ENCODE peak calls at places on chromosomes 3 and 15, in ten cellular contexts. One of them, this sample, is unnamed.
A peak's percentile ranks its signal among the peaks of the same experiment; 100 is the strongest.

GRCh38 chr3:24734019-24734418 is 239.4 kb upstream of the THRB start:
- DNase-seq in lower leg skin: no peak
- DNase-seq in HFF-Myc: no peak
- DNase-seq in A549: no peak
- DNase-seq in heart right ventricle: no peak
- DNase-seq in PC-3: peak; percentile 50
- DNase-seq in suprapubic skin: no peak
- DNase-seq in pancreas: no peak
- DNase-seq in fibroblast of lung: no peak
- DNase-seq in H7: no peak
- DNase-seq in this sample: no peak

GRCh38 chr3:148178508-148178907 is 519.2 kb upstream of the AGTR1 start:
- DNase-seq in lower leg skin: no peak
- DNase-seq in HFF-Myc: no peak
- DNase-seq in A549: no peak
- DNase-seq in heart right ventricle: no peak
- DNase-seq in PC-3: peak; percentile 7
- DNase-seq in suprapubic skin: no peak
- DNase-seq in pancreas: no peak
- DNase-seq in fibroblast of lung: peak; percentile 16
- DNase-seq in H7: no peak
- DNase-seq in this sample: peak; percentile 10

GRCh38 chr3:169071003-169071402 is 592.5 kb downstream of the MECOM start:
- DNase-seq in lower leg skin: no peak
- DNase-seq in HFF-Myc: peak; percentile 44
- DNase-seq in A549: no peak
- DNase-seq in heart right ventricle: no peak
- DNase-seq in PC-3: no peak
- DNase-seq in suprapubic skin: no peak
- DNase-seq in pancreas: no peak
- DNase-seq in fibroblast of lung: peak; percentile 68
- DNase-seq in H7: no peak
- DNase-seq in this sample: peak; percentile 25

GRCh38 chr15:100968043-100968966 is 49.1 kb downstream of the LRRK1 start:
- DNase-seq in lower leg skin: no peak
- DNase-seq in HFF-Myc: no peak
- DNase-seq in A549: no peak
- DNase-seq in heart right ventricle: no peak
- DNase-seq in PC-3: peak; percentile 53
- DNase-seq in suprapubic skin: no peak
- DNase-seq in pancreas: no peak
- DNase-seq in fibroblast of lung: peak; percentile 91
- DNase-seq in H7: no peak
- DNase-seq in this sample: peak; percentile 67

GRCh38 chr15:41894791-41895463 is 1.1 kb upstream of the SPTBN5 start:
- DNase-seq in lower leg skin: peak; percentile 62
- DNase-seq in HFF-Myc: peak; percentile 29
- DNase-seq in A549: peak; percentile 13
- DNase-seq in heart right ventricle: peak; percentile 82
- DNase-seq in PC-3: peak; percentile 82
- DNase-seq in suprapubic skin: peak; percentile 90
- DNase-seq in pancreas: peak; percentile 79
- DNase-seq in fibroblast of lung: peak; percentile 83
- DNase-seq in H7: peak; percentile 80
- DNase-seq in this sample: peak; percentile 75

GRCh38 chr3:184186902-184187207 is 856 bp downstream of the ABCF3 start:
- DNase-seq in lower leg skin: no peak
- DNase-seq in HFF-Myc: no peak
- DNase-seq in A549: no peak
- DNase-seq in heart right ventricle: no peak
- DNase-seq in PC-3: no peak
- DNase-seq in suprapubic skin: no peak
- DNase-seq in pancreas: no peak
- DNase-seq in fibroblast of lung: no peak
- DNase-seq in H7: no peak
- DNase-seq in this sample: no peak

GRCh38 chr3:123300056-123300455 is 98.3 kb downstream of the SEC22A start:
- DNase-seq in lower leg skin: no peak
- DNase-seq in HFF-Myc: no peak
- DNase-seq in A549: no peak
- DNase-seq in heart right ventricle: no peak
- DNase-seq in PC-3: no peak
- DNase-seq in suprapubic skin: no peak
- DNase-seq in pancreas: no peak
- DNase-seq in fibroblast of lung: no peak
- DNase-seq in H7: no peak
- DNase-seq in this sample: no peak

GRCh38 chr3:71195492-71195891 is 388.0 kb downstream of the FOXP1 start:
- DNase-seq in lower leg skin: no peak
- DNase-seq in HFF-Myc: peak; percentile 29
- DNase-seq in A549: no peak
- DNase-seq in heart right ventricle: no peak
- DNase-seq in PC-3: peak; percentile 89
- DNase-seq in suprapubic skin: no peak
- DNase-seq in pancreas: no peak
- DNase-seq in fibroblast of lung: peak; percentile 89
- DNase-seq in H7: no peak
- DNase-seq in this sample: peak; percentile 86

GRCh38 chr3:58013973-58014649 is 5.9 kb downstream of the FLNB start:
- DNase-seq in lower leg skin: no peak
- DNase-seq in HFF-Myc: peak; percentile 93
- DNase-seq in A549: no peak
- DNase-seq in heart right ventricle: peak; percentile 31
- DNase-seq in PC-3: no peak
- DNase-seq in suprapubic skin: peak; percentile 88
- DNase-seq in pancreas: no peak
- DNase-seq in fibroblast of lung: peak; percentile 94
- DNase-seq in H7: no peak
- DNase-seq in this sample: peak; percentile 93

GRCh38 chr3:16357191-16357590 is 92.2 kb downstream of the OXNAD1 start:
- DNase-seq in lower leg skin: no peak
- DNase-seq in HFF-Myc: no peak
- DNase-seq in A549: no peak
- DNase-seq in heart right ventricle: no peak
- DNase-seq in PC-3: no peak
- DNase-seq in suprapubic skin: no peak
- DNase-seq in pancreas: no peak
- DNase-seq in fibroblast of lung: peak; percentile 63
- DNase-seq in H7: no peak
- DNase-seq in this sample: peak; percentile 22

GRCh38 chr3:194267744-194268658 is 83.1 kb downstream of the CPN2 start:
- DNase-seq in lower leg skin: no peak
- DNase-seq in HFF-Myc: no peak
- DNase-seq in A549: no peak
- DNase-seq in heart right ventricle: peak; percentile 81
- DNase-seq in PC-3: no peak
- DNase-seq in suprapubic skin: peak; percentile 79
- DNase-seq in pancreas: no peak
- DNase-seq in fibroblast of lung: peak; percentile 79
- DNase-seq in H7: no peak
- DNase-seq in this sample: peak; percentile 22

GRCh38 chr3:105904683-105905320 is 36.0 kb upstream of the CBLB start:
- DNase-seq in lower leg skin: no peak
- DNase-seq in HFF-Myc: no peak
- DNase-seq in A549: no peak
- DNase-seq in heart right ventricle: no peak
- DNase-seq in PC-3: peak; percentile 33
- DNase-seq in suprapubic skin: no peak
- DNase-seq in pancreas: no peak
- DNase-seq in fibroblast of lung: peak; percentile 43
- DNase-seq in H7: no peak
- DNase-seq in this sample: peak; percentile 31

GRCh38 chr3:47398218-47398617 is 17.4 kb downstream of the PTPN23 start:
- DNase-seq in lower leg skin: no peak
- DNase-seq in HFF-Myc: no peak
- DNase-seq in A549: no peak
- DNase-seq in heart right ventricle: no peak
- DNase-seq in PC-3: no peak
- DNase-seq in suprapubic skin: no peak
- DNase-seq in pancreas: no peak
- DNase-seq in fibroblast of lung: no peak
- DNase-seq in H7: no peak
- DNase-seq in this sample: no peak

GRCh38 chr3:24490151-24490550 is 4.5 kb downstream of the THRB start:
- DNase-seq in lower leg skin: peak; percentile 75
- DNase-seq in HFF-Myc: no peak
- DNase-seq in A549: no peak
- DNase-seq in heart right ventricle: no peak
- DNase-seq in PC-3: no peak
- DNase-seq in suprapubic skin: no peak
- DNase-seq in pancreas: no peak
- DNase-seq in fibroblast of lung: no peak
- DNase-seq in H7: no peak
- DNase-seq in this sample: no peak

GRCh38 chr3:171480526-171480925 is 20.3 kb upstream of the TNIK start:
- DNase-seq in lower leg skin: no peak
- DNase-seq in HFF-Myc: no peak
- DNase-seq in A549: no peak
- DNase-seq in heart right ventricle: no peak
- DNase-seq in PC-3: no peak
- DNase-seq in suprapubic skin: no peak
- DNase-seq in pancreas: no peak
- DNase-seq in fibroblast of lung: peak; percentile 43
- DNase-seq in H7: no peak
- DNase-seq in this sample: no peak

GRCh38 chr3:57110797-57111196 is 50.3 kb downstream of the SPATA12 start:
- DNase-seq in lower leg skin: no peak
- DNase-seq in HFF-Myc: no peak
- DNase-seq in A549: no peak
- DNase-seq in heart right ventricle: no peak
- DNase-seq in PC-3: no peak
- DNase-seq in suprapubic skin: no peak
- DNase-seq in pancreas: no peak
- DNase-seq in fibroblast of lung: peak; percentile 27
- DNase-seq in H7: no peak
- DNase-seq in this sample: no peak

GRCh38 chr3:63571682-63572081 is 80.8 kb upstream of the SNTN start:
- DNase-seq in lower leg skin: no peak
- DNase-seq in HFF-Myc: no peak
- DNase-seq in A549: no peak
- DNase-seq in heart right ventricle: no peak
- DNase-seq in PC-3: no peak
- DNase-seq in suprapubic skin: no peak
- DNase-seq in pancreas: no peak
- DNase-seq in fibroblast of lung: no peak
- DNase-seq in H7: no peak
- DNase-seq in this sample: no peak

GRCh38 chr3:146536681-146537080 is 7.7 kb downstream of the PLSCR1 start:
- DNase-seq in lower leg skin: no peak
- DNase-seq in HFF-Myc: no peak
- DNase-seq in A549: no peak
- DNase-seq in heart right ventricle: no peak
- DNase-seq in PC-3: no peak
- DNase-seq in suprapubic skin: no peak
- DNase-seq in pancreas: no peak
- DNase-seq in fibroblast of lung: peak; percentile 81
- DNase-seq in H7: no peak
- DNase-seq in this sample: peak; percentile 83
- H3K4me3 ChIP-seq in lower leg skin: no peak overlapping the region
- H3K4me3 ChIP-seq in HFF-Myc: no peak overlapping the region
- H3K4me3 ChIP-seq in A549: no peak overlapping the region
- H3K4me3 ChIP-seq in heart right ventricle: no peak overlapping the region
- H3K4me3 ChIP-seq in PC-3: no peak overlapping the region
- H3K4me3 ChIP-seq in suprapubic skin: no peak overlapping the region
- H3K4me3 ChIP-seq in pancreas: no peak overlapping the region
- H3K4me3 ChIP-seq in fibroblast of lung: peak overlapping the region; percentile 25
- H3K4me3 ChIP-seq in H7: no peak overlapping the region
- H3K4me3 ChIP-seq in this sample: no peak overlapping the region

GRCh38 chr3:129628169-129628522 is 21.7 kb upstream of the PLXND1 start:
- DNase-seq in lower leg skin: no peak
- DNase-seq in HFF-Myc: no peak
- DNase-seq in A549: no peak
- DNase-seq in heart right ventricle: no peak
- DNase-seq in PC-3: no peak
- DNase-seq in suprapubic skin: no peak
- DNase-seq in pancreas: no peak
- DNase-seq in fibroblast of lung: no peak
- DNase-seq in H7: no peak
- DNase-seq in this sample: no peak
- H3K4me3 ChIP-seq in lower leg skin: no peak overlapping the region
- H3K4me3 ChIP-seq in HFF-Myc: no peak overlapping the region
- H3K4me3 ChIP-seq in A549: peak overlapping the region; percentile 52
- H3K4me3 ChIP-seq in heart right ventricle: peak overlapping the region; percentile 52
- H3K4me3 ChIP-seq in PC-3: no peak overlapping the region
- H3K4me3 ChIP-seq in suprapubic skin: peak overlapping the region; percentile 60
- H3K4me3 ChIP-seq in pancreas: no peak overlapping the region
- H3K4me3 ChIP-seq in fibroblast of lung: peak overlapping the region; percentile 26
- H3K4me3 ChIP-seq in H7: peak overlapping the region; percentile 74
- H3K4me3 ChIP-seq in this sample: no peak overlapping the region

GRCh38 chr3:50517721-50518206 is 14.3 kb upstream of the CACNA2D2 start:
- DNase-seq in lower leg skin: no peak
- DNase-seq in HFF-Myc: no peak
- DNase-seq in A549: no peak
- DNase-seq in heart right ventricle: no peak
- DNase-seq in PC-3: no peak
- DNase-seq in suprapubic skin: no peak
- DNase-seq in pancreas: no peak
- DNase-seq in fibroblast of lung: no peak
- DNase-seq in H7: no peak
- DNase-seq in this sample: no peak

GRCh38 chr3:50519471-50520089 is 16.1 kb upstream of the CACNA2D2 start:
- DNase-seq in lower leg skin: peak; percentile 32
- DNase-seq in HFF-Myc: no peak
- DNase-seq in A549: peak; percentile 57
- DNase-seq in heart right ventricle: peak; percentile 40
- DNase-seq in PC-3: peak; percentile 77
- DNase-seq in suprapubic skin: no peak
- DNase-seq in pancreas: peak; percentile 45
- DNase-seq in fibroblast of lung: peak; percentile 30
- DNase-seq in H7: peak; percentile 89
- DNase-seq in this sample: peak; percentile 25

GRCh38 chr3:50515565-50516047 is 12.2 kb upstream of the CACNA2D2 start:
- DNase-seq in lower leg skin: no peak
- DNase-seq in HFF-Myc: no peak
- DNase-seq in A549: no peak
- DNase-seq in heart right ventricle: peak; percentile 50
- DNase-seq in PC-3: no peak
- DNase-seq in suprapubic skin: no peak
- DNase-seq in pancreas: no peak
- DNase-seq in fibroblast of lung: no peak
- DNase-seq in H7: peak; percentile 88
- DNase-seq in this sample: peak; percentile 3

GRCh38 chr3:50518441-50518840 is 15.0 kb upstream of the CACNA2D2 start:
- DNase-seq in lower leg skin: no peak
- DNase-seq in HFF-Myc: no peak
- DNase-seq in A549: no peak
- DNase-seq in heart right ventricle: no peak
- DNase-seq in PC-3: no peak
- DNase-seq in suprapubic skin: no peak
- DNase-seq in pancreas: no peak
- DNase-seq in fibroblast of lung: no peak
- DNase-seq in H7: no peak
- DNase-seq in this sample: no peak

GRCh38 chr3:50516048-50516871 is 12.8 kb upstream of the CACNA2D2 start:
- DNase-seq in lower leg skin: no peak
- DNase-seq in HFF-Myc: no peak
- DNase-seq in A549: no peak
- DNase-seq in heart right ventricle: peak; percentile 74
- DNase-seq in PC-3: no peak
- DNase-seq in suprapubic skin: no peak
- DNase-seq in pancreas: no peak
- DNase-seq in fibroblast of lung: no peak
- DNase-seq in H7: peak; percentile 93
- DNase-seq in this sample: peak; percentile 9
- H3K4me3 ChIP-seq in lower leg skin: no peak overlapping the region
- H3K4me3 ChIP-seq in HFF-Myc: no peak overlapping the region
- H3K4me3 ChIP-seq in A549: no peak overlapping the region
- H3K4me3 ChIP-seq in heart right ventricle: peak overlapping the region; percentile 1
- H3K4me3 ChIP-seq in PC-3: no peak overlapping the region
- H3K4me3 ChIP-seq in suprapubic skin: peak overlapping the region; percentile 2
- H3K4me3 ChIP-seq in pancreas: no peak overlapping the region
- H3K4me3 ChIP-seq in fibroblast of lung: no peak overlapping the region
- H3K4me3 ChIP-seq in H7: peak overlapping the region; percentile 18
- H3K4me3 ChIP-seq in this sample: no peak overlapping the region

GRCh38 chr3:149332227-149332765 is 1.1 kb downstream of the TM4SF18 start:
- DNase-seq in lower leg skin: no peak
- DNase-seq in HFF-Myc: no peak
- DNase-seq in A549: no peak
- DNase-seq in heart right ventricle: no peak
- DNase-seq in PC-3: no peak
- DNase-seq in suprapubic skin: no peak
- DNase-seq in pancreas: no peak
- DNase-seq in fibroblast of lung: no peak
- DNase-seq in H7: no peak
- DNase-seq in this sample: no peak
- H3K4me3 ChIP-seq in lower leg skin: no peak overlapping the region
- H3K4me3 ChIP-seq in HFF-Myc: no peak overlapping the region
- H3K4me3 ChIP-seq in A549: peak overlapping the region; percentile 39
- H3K4me3 ChIP-seq in heart right ventricle: peak overlapping the region; percentile 27
- H3K4me3 ChIP-seq in PC-3: no peak overlapping the region
- H3K4me3 ChIP-seq in suprapubic skin: no peak overlapping the region
- H3K4me3 ChIP-seq in pancreas: peak overlapping the region; percentile 3
- H3K4me3 ChIP-seq in fibroblast of lung: no peak overlapping the region
- H3K4me3 ChIP-seq in H7: no peak overlapping the region
- H3K4me3 ChIP-seq in this sample: no peak overlapping the region

This sample was measured in astrocyte of the spinal cord.